ENCODE peak calls at places on chromosome 20, in seven cellular contexts. G is spleen, A is astrocyte, E is HL-60, P is upper lobe of right lung, Z is adrenal gland, V is MM.1S. U is an unnamed sample.

GRCh38 chr20:16801919-16802651 is 53.9 kb downstream of the OTOR start:
- DNase-seq in E (peak), G (no peak), P (peak), V (peak), A (peak), Z (peak), U (peak)

GRCh38 chr20:61500791-61501321 is 248.8 kb downstream of the CDH4 start:
- DNase-seq in E (no peak), Z (no peak), P (no peak), V (no peak), G (no peak), A (peak), U (no peak)

GRCh38 chr20:12528591-12529041 is 480.2 kb upstream of the SPTLC3 start:
- DNase-seq in V (no peak), G (no peak), P (no peak), E (no peak), A (no peak), Z (no peak), U (no peak)

GRCh38 chr20:61773081-61773631 is 292.5 kb downstream of the TAF4 start:
- DNase-seq in A (no peak), P (no peak), E (no peak), Z (no peak), V (no peak), G (no peak), U (no peak)

GRCh38 chr20:62914970-62915457 is 11.3 kb downstream of the DIDO1 start:
- DNase-seq in A (peak), P (no peak), G (no peak), V (no peak), E (peak), Z (no peak), U (no peak)

GRCh38 chr20:2539341-2539740 is 3.0 kb downstream of the TMC2 start:
- DNase-seq in P (no peak), Z (no peak), G (no peak), E (no peak), A (no peak), V (no peak), U (no peak)

GRCh38 chr20:61436674-61437279 is 184.7 kb downstream of the CDH4 start:
- DNase-seq in A (peak), E (no peak), Z (no peak), G (no peak), V (no peak), P (peak), U (no peak)

GRCh38 chr20:22511943-22512910 is 72.1 kb downstream of the FOXA2 start:
- DNase-seq in E (no peak), V (no peak), G (no peak), Z (no peak), A (no peak), P (peak), U (no peak)

GRCh38 chr20:57670288-57671071 is 39.3 kb downstream of the PMEPA1 start:
- DNase-seq in Z (no peak), G (no peak), A (no peak), E (no peak), V (no peak), P (no peak), U (no peak)

GRCh38 chr20:63162206-63162770 is 53.6 kb downstream of the YTHDF1 start:
- DNase-seq in G (peak), V (no peak), P (no peak), A (no peak), Z (no peak), E (no peak), U (no peak)

GRCh38 chr20:34703573-34704176 is 469 bp upstream of the TP53INP2 start:
- DNase-seq in E (no peak), Z (peak), A (peak), V (peak), P (no peak), G (no peak), U (peak)

GRCh38 chr20:25036331-25036936 is 21.5 kb downstream of the ACSS1 start:
- DNase-seq in P (no peak), G (peak), V (peak), A (no peak), E (no peak), Z (no peak), U (peak)

DNA sequence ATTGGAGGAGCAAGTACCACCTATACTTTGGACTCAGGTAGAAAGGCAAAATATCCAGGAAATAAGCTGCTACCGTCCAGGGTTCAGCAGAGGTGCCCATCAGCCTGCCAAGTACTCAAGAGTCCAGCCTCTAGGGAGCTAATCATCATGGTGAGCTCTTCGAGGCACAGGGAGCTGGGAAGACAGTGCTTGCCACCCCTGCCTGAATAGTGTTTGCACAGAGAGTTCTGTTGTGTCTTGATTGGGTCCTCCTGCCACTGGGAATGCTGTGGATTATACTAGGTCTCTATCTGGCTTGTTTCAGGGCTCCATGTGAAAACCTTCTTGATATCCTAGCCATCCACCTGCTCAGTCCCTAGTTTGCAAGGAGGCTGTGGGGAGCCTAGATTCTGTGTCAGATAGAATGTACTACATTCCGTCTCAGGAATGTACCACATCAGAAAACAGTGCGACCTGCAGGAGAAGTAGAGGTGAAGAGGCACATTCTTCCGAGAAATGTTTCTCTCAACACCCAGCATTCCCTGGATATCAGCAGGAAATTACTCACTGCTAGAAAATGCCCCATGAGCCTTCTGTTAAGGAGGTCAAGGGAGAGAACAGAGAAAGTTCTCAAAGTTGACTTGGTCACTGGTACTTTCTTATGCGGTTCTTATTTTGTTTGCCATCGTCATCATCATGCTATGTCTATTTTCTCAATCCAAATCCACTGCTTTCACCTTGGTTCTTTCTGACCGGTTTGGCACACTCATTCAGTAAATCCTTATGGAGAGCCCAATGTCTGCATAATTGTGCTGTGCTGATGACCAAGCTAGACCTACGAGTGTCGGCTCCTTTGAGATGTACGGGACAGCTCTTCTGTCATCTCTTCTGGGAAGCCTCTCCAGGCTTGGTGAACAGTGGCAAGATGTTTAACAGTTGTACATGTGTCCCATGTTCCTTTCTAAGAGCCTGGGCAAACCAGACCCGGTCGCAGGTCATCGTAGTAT is 30.7 kb downstream of the PTPN1 start:
- DNase-seq in V (no peak), E (no peak), P (no peak), G (no peak), A (peak), Z (no peak), U (no peak)
- H3K27ac ChIP-seq in V (no peak), E (peak), P (peak), G (peak), A (peak), Z (peak), U (no peak)

GRCh38 chr20:45909817-45910669 is 1.9 kb downstream of the PLTP start:
- DNase-seq in Z (no peak), G (no peak), V (no peak), E (no peak), A (no peak), P (no peak), U (no peak)
- H3K4me3 ChIP-seq in Z (no peak), G (peak), V (peak), E (no peak), A (no peak), P (peak), U (peak)

GRCh38 chr20:51339721-51340450 is 202.6 kb downstream of the NFATC2 start:
- DNase-seq in A (peak), P (no peak), E (no peak), V (no peak), Z (no peak), G (no peak), U (no peak)
- H3K27ac ChIP-seq in A (peak), P (no peak), E (no peak), V (no peak), Z (no peak), G (peak), U (no peak)

GRCh38 chr20:19213946-19214490 is 1.6 kb downstream of the SLC24A3 start:
- DNase-seq in G (no peak), E (no peak), V (no peak), Z (no peak), P (no peak), A (no peak), U (no peak)
- H3K4me3 ChIP-seq in G (peak), E (no peak), V (no peak), Z (no peak), P (peak), A (no peak), U (no peak)

DNA sequence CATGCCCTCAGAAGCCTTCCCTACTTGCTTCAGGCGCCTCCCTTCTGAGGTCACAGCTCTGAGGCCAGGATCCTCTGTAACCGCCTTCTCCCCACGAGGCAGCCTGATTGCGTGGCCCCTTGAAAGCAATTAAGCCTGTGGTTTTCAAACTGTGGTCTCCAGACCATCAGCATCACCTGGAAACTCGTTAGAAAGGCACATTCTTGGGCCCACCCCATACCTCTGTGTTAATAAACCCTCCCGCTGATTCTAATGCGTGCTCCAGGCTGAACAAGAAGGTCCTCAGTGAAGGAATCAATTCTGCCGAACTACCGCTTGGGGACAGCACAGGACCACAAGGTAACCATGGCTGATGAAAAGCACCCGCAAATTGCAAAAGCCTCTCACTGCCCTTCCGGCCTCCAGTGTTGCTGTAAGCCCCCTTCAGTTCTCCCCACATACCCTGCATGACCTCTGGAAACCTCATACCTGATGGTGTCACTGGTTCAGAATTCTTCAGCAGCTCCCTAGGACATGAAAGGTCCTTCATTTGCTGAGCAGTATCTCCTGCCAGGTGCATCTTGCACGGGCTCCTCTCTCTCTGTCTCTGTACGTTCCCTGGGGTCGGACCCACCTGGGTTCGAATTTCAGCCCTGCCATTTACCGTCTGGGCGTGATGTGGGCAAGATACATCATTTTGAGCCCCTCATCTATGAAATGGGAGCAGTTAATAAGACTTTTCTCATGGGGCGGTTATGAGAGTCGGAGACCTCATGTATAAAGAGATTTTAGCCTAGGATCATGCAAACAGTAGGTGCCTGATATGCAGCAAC is 93.3 kb upstream of the RNF24 start:
- DNase-seq in Z (peak), A (peak), G (no peak), V (peak), P (peak), E (peak), U (peak)
- H3K27ac ChIP-seq in Z (no peak), A (no peak), G (no peak), V (no peak), P (no peak), E (peak), U (no peak)

DNA sequence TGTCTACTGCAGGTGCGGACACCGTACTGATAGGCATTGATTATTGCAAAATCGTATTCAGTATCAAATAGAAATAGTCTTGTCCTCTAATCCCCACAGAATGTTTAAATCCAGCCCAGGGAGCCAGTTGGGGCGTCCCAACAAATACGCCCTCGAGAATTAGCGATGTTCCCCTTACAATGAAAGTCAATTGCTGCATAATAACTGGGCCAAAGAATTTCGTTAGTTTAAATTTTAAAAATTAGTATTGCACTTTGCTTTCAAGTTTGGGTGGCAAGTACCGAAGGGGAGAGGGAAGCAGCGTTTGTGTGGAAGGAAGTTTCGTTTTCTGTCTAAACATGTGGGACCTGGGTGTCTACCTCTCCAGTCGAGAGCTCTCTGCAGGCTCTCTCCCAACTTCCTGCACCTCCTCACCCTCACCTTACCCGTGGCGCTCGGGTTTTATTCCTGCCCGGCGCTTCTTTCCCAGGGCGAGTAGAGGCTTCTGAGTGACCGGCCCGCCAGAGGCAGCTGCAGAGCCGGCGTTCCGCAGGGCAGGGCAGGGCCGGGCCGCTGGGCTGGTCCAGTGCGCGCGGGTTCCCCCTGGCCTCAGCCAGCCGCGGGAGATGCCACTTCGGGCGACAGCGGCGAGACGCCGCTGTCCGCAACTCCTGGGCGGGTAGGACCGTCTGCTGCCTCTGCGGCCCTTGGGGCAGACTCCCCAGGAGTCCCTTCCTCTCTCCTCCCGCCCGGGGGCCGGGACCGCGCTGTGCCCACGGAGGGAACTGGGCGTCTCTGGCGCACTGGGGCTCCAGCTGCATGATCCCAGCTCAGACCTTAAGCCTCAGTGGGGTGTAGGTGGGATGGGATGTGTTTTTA is 862 bp upstream of the TFAP2C start:
- DNase-seq in V (peak), A (no peak), E (no peak), Z (peak), G (no peak), P (no peak), U (no peak)
- H3K4me3 ChIP-seq in V (peak), A (peak), E (no peak), Z (no peak), G (peak), P (peak), U (no peak)